ENCODE peak calls at places on chromosomes 1 and 21, in ten cellular contexts. Y is NCI-H1417; S is midbrain; K is stimulated activated CD4-positive, alpha-beta T cell treated with anti-CD3 and anti-CD28 coated beads, Interleukin-4, amount 100 ng/mL, for 48 hours; V is fibroblast of pulmonary artery; E is OCI-LY7; M is CD8-positive, alpha-beta T cell; Q is cardiac muscle cell; J is putamen; W is PC-3. B is an unnamed sample.

GRCh38 chr1:85555867-85556577 is 24.5 kb upstream of the CCN1 start:
- DNase-seq in Y (no peak), S (no peak), K (no peak), V (no peak), E (no peak), M (no peak), Q (no peak), J (no peak), W (no peak), B (no peak)

GRCh38 chr1:182392045-182393028 is 747 bp upstream of the GLUL start:
- DNase-seq in Y (peak), S (peak), K (peak), V (peak), E (no peak), M (peak), Q (peak), J (no peak), W (peak), B (peak)

GRCh38 chr1:198776602-198777029 is 137.8 kb downstream of the PTPRC start:
- DNase-seq in Y (no peak), S (peak), K (no peak), V (peak), E (no peak), M (no peak), Q (peak), J (peak), W (peak), B (peak)

GRCh38 chr1:186059311-186059710 is 315.7 kb downstream of the TPR start:
- DNase-seq in Y (no peak), S (no peak), K (no peak), V (peak), E (no peak), M (no peak), Q (peak), J (no peak), W (no peak), B (peak)

GRCh38 chr1:78627321-78627720 is 7.1 kb downstream of the IFI44L start:
- DNase-seq in Y (no peak), S (no peak), K (no peak), V (no peak), E (no peak), M (no peak), Q (no peak), J (no peak), W (peak), B (peak)

GRCh38 chr1:45954401-45954847 is 151.0 kb downstream of the MAST2 start:
- DNase-seq in Y (no peak), S (no peak), K (no peak), V (peak), E (no peak), M (no peak), Q (peak), J (no peak), W (peak), B (peak)

GRCh38 chr21:36730291-36731281 is 31.7 kb downstream of the SIM2 start:
- DNase-seq in Y (no peak), S (no peak), K (no peak), V (no peak), E (no peak), M (no peak), Q (no peak), J (no peak), W (no peak), B (no peak)

GRCh38 chr1:183244466-183244865 is 58.4 kb downstream of the LAMC2 start:
- DNase-seq in Y (no peak), S (no peak), K (no peak), V (peak), E (no peak), M (no peak), Q (peak), J (no peak), W (no peak), B (peak)

GRCh38 chr1:201686709-201687455 is 142.1 kb upstream of the IPO9 start:
- DNase-seq in Y (peak), S (no peak), K (no peak), V (no peak), E (no peak), M (no peak), Q (no peak), J (no peak), W (no peak), B (no peak)

GRCh38 chr1:25794325-25794724 is 5.7 kb upstream of the SELENON start:
- DNase-seq in Y (no peak), S (no peak), K (no peak), V (no peak), E (no peak), M (no peak), Q (no peak), J (no peak), W (no peak), B (peak)

B was measured in fibroblast of gingiva.